ENCODE peak calls at places on chromosomes 5 and 9, in nine cellular contexts. R is Peyer's patch, B is HCT116, O is IMR-90, Z is right lobe of liver, V is tibial nerve, S is A549, J is upper lobe of left lung, C is sigmoid colon. P is an unnamed sample. For H3K9me3, the result is how much of the 10 kb centered on the place peaks cover.

GRCh38 chr5:84255318-84255717 is 129.4 kb downstream of the EDIL3 start:
- DNase-seq in S (peak), V (no peak), O (peak), J (no peak), C (no peak), B (peak), Z (no peak), R (no peak), P (no peak)

GRCh38 chr9:129568560-129569505 is 52.1 kb downstream of the C9orf50 start:
- DNase-seq in O (no peak), V (no peak), J (no peak), Z (peak), R (no peak), B (no peak), C (peak), S (peak), P (peak)

GRCh38 chr9:109355564-109356297 is 34.9 kb upstream of the EPB41L4B start:
- DNase-seq in R (no peak), J (peak), S (no peak), B (no peak), O (no peak), C (no peak), V (no peak), Z (no peak), P (no peak)

GRCh38 chr5:174827521-174827920 is 103.1 kb downstream of the MSX2 start:
- DNase-seq in O (no peak), Z (no peak), B (no peak), S (no peak), R (no peak), J (no peak), C (no peak), V (no peak), P (no peak)

GRCh38 chr5:55821731-55822512 is 29.2 kb upstream of the IL31RA start:
- DNase-seq in C (no peak), V (no peak), J (peak), Z (peak), S (peak), R (no peak), B (no peak), O (no peak), P (peak)

GRCh38 chr5:167626341-167627118 is 664.9 kb upstream of the WWC1 start:
- DNase-seq in V (no peak), C (no peak), J (no peak), B (no peak), Z (no peak), R (no peak), O (peak), S (no peak), P (no peak)

GRCh38 chr5:1704676-1705075 is 95.0 kb downstream of the MRPL36 start:
- DNase-seq in O (no peak), B (no peak), Z (no peak), J (no peak), C (no peak), S (no peak), R (no peak), V (no peak), P (no peak)

GRCh38 chr5:41157272-41157671 is 56.1 kb downstream of the C6 start:
- DNase-seq in B (no peak), Z (no peak), S (no peak), R (no peak), V (no peak), O (peak), C (no peak), J (no peak), P (no peak)

GRCh38 chr5:173591300-173591622 is 25.2 kb downstream of the BOD1 start:
- DNase-seq in J (no peak), Z (no peak), B (no peak), R (no peak), V (no peak), S (no peak), C (no peak), O (no peak), P (peak)

GRCh38 chr5:133341915-133342710 is 270.2 kb downstream of the FSTL4 start:
- DNase-seq in S (no peak), J (no peak), B (no peak), Z (no peak), C (peak), V (no peak), R (no peak), O (no peak), P (no peak)

GRCh38 chr5:41856644-41857491 is 13.4 kb downstream of the OXCT1 start:
- DNase-seq in J (peak), Z (no peak), C (no peak), O (peak), S (peak), R (peak), B (peak), V (peak), P (peak)

GRCh38 chr5:73214921-73215490 is 42.0 kb downstream of the TMEM174 start:
- DNase-seq in J (no peak), Z (no peak), S (no peak), B (no peak), R (no peak), C (no peak), V (no peak), O (no peak), P (no peak)

GRCh38 chr5:143002459-143003327 is 232.5 kb downstream of the ARHGAP26 start:
- DNase-seq in C (no peak), Z (no peak), O (peak), J (peak), B (no peak), S (peak), V (peak), R (peak), P (peak)

GRCh38 chr9:74765572-74765971 is 122.1 kb downstream of the TRPM6 start:
- DNase-seq in J (no peak), Z (no peak), O (no peak), B (no peak), S (no peak), V (no peak), C (no peak), R (no peak), P (no peak)

DNA sequence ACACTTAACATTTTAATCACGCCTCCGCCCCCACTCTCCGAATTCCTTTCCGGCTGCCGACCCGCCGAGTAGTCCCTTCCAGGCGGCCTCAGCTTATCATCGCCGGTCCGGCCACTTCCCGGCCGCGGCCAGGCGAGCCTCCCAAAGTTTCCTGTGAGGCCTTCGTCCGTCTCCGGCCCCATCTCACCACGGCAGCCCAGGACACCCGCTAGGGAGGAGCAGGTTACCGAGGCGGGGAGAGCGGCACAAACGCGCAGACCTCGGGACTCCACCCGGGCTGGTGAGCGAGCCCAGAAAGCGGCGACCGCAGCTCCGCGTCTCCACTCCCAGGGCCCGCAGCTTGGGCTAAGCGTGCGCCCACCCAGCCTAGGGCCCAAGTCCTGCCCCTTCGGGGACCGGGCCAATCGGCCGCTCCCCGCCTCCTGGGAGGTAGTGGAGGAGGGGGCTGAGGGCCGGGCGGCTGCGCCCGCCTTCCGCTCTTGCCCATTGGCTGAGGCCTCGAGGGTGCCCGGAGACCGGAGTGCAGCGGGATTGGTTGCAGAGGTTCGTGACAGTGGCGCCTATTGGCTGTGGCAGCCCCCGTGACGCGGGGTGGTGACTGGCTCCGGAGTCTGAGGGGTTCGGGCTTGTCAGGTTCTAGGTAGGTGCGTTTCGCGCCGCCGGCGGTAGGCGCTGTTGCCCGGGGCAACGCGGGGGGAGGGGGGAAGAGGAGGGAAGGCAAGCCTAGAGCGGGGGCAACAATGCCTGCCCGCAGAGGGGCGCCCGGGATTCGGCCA is 845 bp downstream of the FER start:
- DNase-seq in J (peak), R (peak), B (peak), O (peak), C (peak), V (peak), S (peak), Z (peak), P (peak)
- TF ChIP-seq POLR2A in J (peak), R (peak), B (peak), O (peak), C (peak), V (peak), S (peak), Z (peak), P (peak)

DNA sequence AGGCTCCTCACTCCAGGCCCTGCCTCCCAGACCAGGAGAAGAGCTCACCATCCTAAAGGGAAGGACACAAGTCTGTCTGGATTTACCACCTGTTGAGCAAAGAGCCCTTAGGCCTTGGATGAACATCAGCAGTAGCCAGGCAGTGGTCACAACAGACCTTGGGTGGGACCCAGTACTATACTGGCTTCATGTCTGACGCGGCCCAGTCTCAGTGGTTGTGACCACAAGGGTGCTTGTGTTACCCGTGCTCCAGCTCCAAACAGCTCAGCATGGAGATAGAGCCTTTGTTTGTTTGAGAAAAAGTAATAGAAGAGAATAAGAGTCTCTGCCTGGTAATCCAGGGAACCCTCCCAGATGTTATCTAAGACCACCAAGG is 617.4 kb downstream of the BRINP1 start:
- DNase-seq in B (no peak), C (no peak), S (no peak), R (no peak), O (no peak), V (no peak), J (no peak), Z (no peak), P (no peak)
- H3K9me3 ChIP-seq in B (under half), C (under half), S (under half), R (under half), O (under half), V (under half), J (under half), Z (under half), P (under half)

DNA sequence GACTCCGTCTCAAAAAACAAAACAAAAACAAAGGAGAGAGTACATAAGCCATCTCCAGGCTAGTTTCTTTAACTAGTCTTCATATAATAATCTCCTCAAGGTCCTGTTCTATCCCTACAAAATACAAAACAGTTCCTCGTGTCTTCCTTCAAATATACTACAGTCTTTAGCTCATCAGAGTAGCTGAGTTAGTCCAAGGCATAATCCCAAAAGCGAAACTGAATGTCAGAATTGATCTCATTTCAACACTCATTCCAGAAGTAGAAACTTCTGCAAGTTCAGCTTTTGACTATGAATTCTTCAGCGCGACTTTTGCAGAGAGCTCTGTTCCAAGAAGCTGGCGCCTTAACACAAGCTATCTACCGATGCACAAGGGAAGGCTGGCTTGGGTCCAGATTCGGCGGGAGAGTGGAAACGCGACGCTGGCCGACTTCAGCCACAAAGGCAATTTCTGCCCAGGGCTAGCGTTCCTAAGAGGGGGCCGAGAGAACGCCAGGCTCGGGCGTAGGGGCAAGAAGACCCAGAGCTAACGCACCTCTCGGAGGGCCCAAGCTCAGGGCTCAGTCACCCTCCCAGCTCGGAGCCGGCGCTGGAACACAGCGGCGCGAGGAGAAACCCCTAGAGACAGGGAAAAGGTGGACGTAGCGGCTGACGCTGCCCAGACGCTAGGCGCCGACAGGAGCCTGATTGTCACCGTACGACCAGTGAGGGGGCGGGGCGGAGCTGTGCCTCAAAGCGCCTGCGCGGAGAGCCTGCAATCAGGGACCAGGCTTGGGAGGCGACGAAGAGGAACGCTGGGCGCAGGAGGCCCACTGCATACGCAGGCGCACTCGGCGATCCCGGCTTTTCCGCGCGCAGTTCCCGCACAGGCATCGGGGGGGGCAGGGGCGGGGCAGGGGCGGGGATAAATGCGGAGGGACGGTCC is 469 bp upstream of the HSDL2 start:
- DNase-seq in S (peak), Z (peak), J (peak), R (peak), O (peak), B (peak), C (peak), V (peak), P (peak)
- TF ChIP-seq POLR2A in S (peak), Z (peak), J (peak), R (peak), O (peak), B (peak), C (peak), V (peak), P (peak)

GRCh38 chr5:40089269-40089668 is 590.4 kb upstream of the PTGER4 start:
- DNase-seq in Z (no peak), V (no peak), B (peak), J (no peak), O (peak), R (no peak), S (peak), C (no peak), P (no peak)
- H3K9me3 ChIP-seq in Z (under half), V (under half), B (under half), J (under half), O (under half), R (under half), S (under half), C (under half), P (under half)

DNA sequence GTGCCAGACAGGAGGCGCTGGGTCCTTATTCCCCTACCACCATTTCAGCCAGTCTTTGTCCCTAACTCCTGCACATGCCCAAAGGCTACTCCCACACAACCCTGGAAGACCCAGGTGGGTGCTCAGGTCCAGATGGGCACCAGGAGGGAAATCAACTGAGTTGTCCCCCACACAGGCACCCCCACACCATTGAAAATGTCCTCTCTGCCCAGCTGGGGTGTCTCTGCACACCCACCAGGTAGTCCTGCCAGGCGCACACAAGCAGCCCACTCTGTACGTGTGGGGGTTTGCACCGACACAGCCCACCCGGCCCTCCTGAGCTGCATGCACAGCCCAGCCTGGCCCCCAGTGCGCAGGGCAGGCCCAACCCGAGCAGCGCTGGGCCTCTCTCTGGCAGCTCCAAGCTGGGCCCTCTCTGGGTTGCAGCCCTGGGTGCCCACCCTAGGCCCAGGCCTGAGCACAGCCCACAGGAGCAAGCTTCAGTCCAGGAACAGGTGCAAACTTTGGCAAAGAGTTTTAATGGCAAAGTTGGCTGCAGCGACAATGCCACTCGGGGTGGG is 2.2 kb downstream of the RNF208 start:
- DNase-seq in V (no peak), J (no peak), R (no peak), C (no peak), O (no peak), B (no peak), Z (no peak), S (no peak), P (no peak)
- TF ChIP-seq POLR2A in V (no peak), J (no peak), R (no peak), C (no peak), O (no peak), B (no peak), Z (no peak), S (no peak), P (no peak)

GRCh38 chr5:150948539-150948938 is 43.8 kb upstream of the ZNF300 start:
- DNase-seq in O (no peak), R (no peak), S (no peak), V (no peak), C (no peak), J (no peak), B (no peak), Z (no peak), P (no peak)
- H3K9me3 ChIP-seq in O (under half), R (under half), S (half or more), V (under half), C (under half), J (half or more), B (under half), Z (under half), P (under half)

GRCh38 chr9:81588148-81588874 is 101.0 kb downstream of the TLE1 start:
- DNase-seq in O (peak), C (peak), Z (peak), S (peak), R (no peak), V (peak), J (peak), B (no peak), P (peak)
- TF ChIP-seq POLR2A in O (no peak), C (no peak), Z (peak), S (no peak), R (no peak), V (no peak), J (no peak), B (no peak), P (peak)

DNA sequence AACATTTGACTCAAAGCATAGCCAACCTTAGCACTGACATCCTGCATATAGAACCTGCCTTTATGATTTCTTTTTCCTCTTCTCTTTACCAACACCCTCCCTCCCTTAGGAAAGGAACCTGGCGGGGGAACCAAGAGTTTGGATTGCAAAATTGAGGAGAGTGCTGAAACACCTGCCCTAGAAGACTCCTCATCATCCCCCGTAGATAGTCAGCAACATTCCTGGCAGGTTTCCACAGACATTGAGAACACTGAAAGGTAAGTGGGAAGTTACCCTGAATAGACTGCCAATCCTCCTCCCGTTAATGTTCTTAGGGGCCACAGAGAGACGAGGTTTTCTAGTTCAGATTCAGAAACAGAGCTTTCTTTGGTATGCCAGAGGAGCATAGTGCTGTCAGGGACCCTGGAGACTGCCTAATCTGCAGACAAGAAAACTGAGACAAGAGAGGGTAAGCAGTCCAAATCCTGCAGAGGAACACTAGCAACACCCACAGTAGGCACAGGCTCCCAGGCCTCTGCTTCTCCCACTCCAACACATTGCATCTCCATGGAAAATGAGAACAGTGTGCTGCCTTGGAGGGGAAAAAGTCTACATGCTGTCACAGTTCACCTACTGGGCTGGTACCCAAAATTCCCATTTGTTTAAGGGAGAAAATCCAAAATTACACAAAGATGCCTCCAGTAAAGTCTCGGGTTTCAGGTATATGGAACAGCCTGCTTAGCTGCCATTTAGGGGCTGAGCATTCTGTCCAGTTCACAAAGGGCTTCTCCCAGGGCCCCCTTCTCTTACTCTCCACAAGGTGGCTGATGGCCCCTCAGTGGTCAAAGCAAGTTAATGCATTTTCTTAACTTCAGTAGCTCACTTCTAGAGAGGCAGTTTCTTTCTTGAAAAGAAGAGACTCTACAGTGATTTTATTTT is 89.0 kb downstream of the RGS7BP start:
- DNase-seq in O (no peak), V (no peak), B (no peak), Z (no peak), R (no peak), S (peak), C (no peak), J (no peak), P (no peak)
- H3K9me3 ChIP-seq in O (under half), V (under half), B (under half), Z (under half), R (under half), S (under half), C (under half), J (under half), P (under half)

P was measured in adrenal gland.